ENCODE peak calls at places on chromosomes 3 and 15, in four cellular contexts. One of them, this sample, is unnamed.

GRCh38 chr15:101258238-101259144 is 6.6 kb upstream of the CHSY1 start:
- DNase-seq in brain microvascular endothelial cell: peak
- DNase-seq in astrocyte of the spinal cord: peak
- DNase-seq in Jurkat, Clone E6-1: peak
- DNase-seq in this sample: no peak

GRCh38 chr3:31157893-31158620 is 263.6 kb upstream of the GADL1 start:
- DNase-seq in brain microvascular endothelial cell: no peak
- DNase-seq in astrocyte of the spinal cord: peak
- DNase-seq in Jurkat, Clone E6-1: no peak
- DNase-seq in this sample: no peak

GRCh38 chr3:24829632-24830229 is 335.1 kb upstream of the THRB start:
- DNase-seq in brain microvascular endothelial cell: no peak
- DNase-seq in astrocyte of the spinal cord: peak
- DNase-seq in Jurkat, Clone E6-1: no peak
- DNase-seq in this sample: no peak

GRCh38 chr3:108035751-108036150 is 55.1 kb downstream of the CD47 start:
- DNase-seq in brain microvascular endothelial cell: no peak
- DNase-seq in astrocyte of the spinal cord: no peak
- DNase-seq in Jurkat, Clone E6-1: no peak
- DNase-seq in this sample: no peak

GRCh38 chr3:194556086-194557056 is 69.6 kb upstream of the ATP13A3 start:
- DNase-seq in brain microvascular endothelial cell: no peak
- DNase-seq in astrocyte of the spinal cord: no peak
- DNase-seq in Jurkat, Clone E6-1: no peak
- DNase-seq in this sample: no peak

GRCh38 chr15:79562538-79563298 is 130.6 kb downstream of the MINAR1 start:
- DNase-seq in brain microvascular endothelial cell: no peak
- DNase-seq in astrocyte of the spinal cord: no peak
- DNase-seq in Jurkat, Clone E6-1: no peak
- DNase-seq in this sample: no peak

GRCh38 chr3:26233374-26233773 is 389.2 kb upstream of the LRRC3B start:
- DNase-seq in brain microvascular endothelial cell: no peak
- DNase-seq in astrocyte of the spinal cord: no peak
- DNase-seq in Jurkat, Clone E6-1: no peak
- DNase-seq in this sample: no peak

GRCh38 chr15:35519536-35520149 is 26.3 kb downstream of the DPH6 start:
- DNase-seq in brain microvascular endothelial cell: peak
- DNase-seq in astrocyte of the spinal cord: peak
- DNase-seq in Jurkat, Clone E6-1: peak
- DNase-seq in this sample: no peak

GRCh38 chr3:125990253-125990970 is 21.4 kb downstream of the ROPN1B start:
- DNase-seq in brain microvascular endothelial cell: peak
- DNase-seq in astrocyte of the spinal cord: peak
- DNase-seq in Jurkat, Clone E6-1: peak
- DNase-seq in this sample: no peak

GRCh38 chr3:188198760-188199327 is 44.9 kb downstream of the LPP start:
- DNase-seq in brain microvascular endothelial cell: no peak
- DNase-seq in astrocyte of the spinal cord: no peak
- DNase-seq in Jurkat, Clone E6-1: no peak
- DNase-seq in this sample: no peak

GRCh38 chr3:129526121-129526900 is 2.1 kb upstream of the RHO start:
- DNase-seq in brain microvascular endothelial cell: no peak
- DNase-seq in astrocyte of the spinal cord: peak
- DNase-seq in Jurkat, Clone E6-1: no peak
- DNase-seq in this sample: no peak

GRCh38 chr3:16480861-16481569 is 32.5 kb downstream of the RFTN1 start:
- DNase-seq in brain microvascular endothelial cell: peak
- DNase-seq in astrocyte of the spinal cord: peak
- DNase-seq in Jurkat, Clone E6-1: no peak
- DNase-seq in this sample: no peak

GRCh38 chr3:41629072-41629471 is 332.8 kb downstream of the ULK4 start:
- DNase-seq in brain microvascular endothelial cell: no peak
- DNase-seq in astrocyte of the spinal cord: no peak
- DNase-seq in Jurkat, Clone E6-1: no peak
- DNase-seq in this sample: no peak

GRCh38 chr3:116443096-116443793 is 2.0 kb downstream of the LSAMP start:
- DNase-seq in brain microvascular endothelial cell: no peak
- DNase-seq in astrocyte of the spinal cord: peak
- DNase-seq in Jurkat, Clone E6-1: no peak
- DNase-seq in this sample: no peak

DNA sequence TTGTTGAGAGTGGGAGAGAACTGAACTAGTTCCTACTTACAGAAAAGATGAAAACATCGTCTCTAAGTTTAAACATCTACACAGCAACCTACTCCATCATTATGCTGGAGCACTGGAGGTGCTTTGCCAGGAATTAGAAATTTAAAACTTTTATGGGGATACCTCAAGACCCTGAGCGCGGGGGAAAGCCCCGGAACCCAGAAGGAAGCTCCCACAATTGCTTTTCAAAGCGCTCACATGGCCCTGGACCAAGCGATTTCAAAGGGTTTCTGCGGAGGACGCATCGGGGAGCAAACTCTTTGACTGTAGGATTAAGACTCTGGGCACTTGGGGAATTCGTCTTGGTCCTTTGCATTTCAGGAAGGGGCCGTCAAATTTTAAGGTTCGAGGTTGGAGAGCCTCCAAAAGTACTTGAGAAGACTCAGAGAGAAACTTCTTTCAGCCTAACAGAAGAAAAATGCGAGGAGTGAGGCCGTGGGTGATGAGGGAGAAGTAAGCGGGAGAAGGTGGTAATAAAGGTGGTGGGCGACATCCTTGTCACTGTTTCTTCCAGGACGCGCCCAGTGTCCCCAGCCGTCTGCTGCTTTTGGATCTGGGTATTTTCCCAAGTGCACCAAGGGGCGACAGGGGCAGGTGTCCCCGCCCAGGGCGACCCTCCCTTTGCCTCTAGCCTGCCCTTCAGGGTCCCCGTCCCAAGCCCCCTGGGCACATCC is 591 bp downstream of the PROK2 start:
- DNase-seq in brain microvascular endothelial cell: no peak
- DNase-seq in astrocyte of the spinal cord: no peak
- DNase-seq in Jurkat, Clone E6-1: no peak
- DNase-seq in this sample: no peak
- H3K4me3 ChIP-seq in brain microvascular endothelial cell: no peak
- H3K4me3 ChIP-seq in astrocyte of the spinal cord: no peak
- H3K4me3 ChIP-seq in Jurkat, Clone E6-1: peak
- H3K4me3 ChIP-seq in this sample: no peak

GRCh38 chr3:114411811-114412803 is 118.3 kb downstream of the TIGIT start:
- DNase-seq in brain microvascular endothelial cell: peak
- DNase-seq in astrocyte of the spinal cord: peak
- DNase-seq in Jurkat, Clone E6-1: no peak
- DNase-seq in this sample: no peak
- H3K4me3 ChIP-seq in brain microvascular endothelial cell: no peak
- H3K4me3 ChIP-seq in astrocyte of the spinal cord: no peak
- H3K4me3 ChIP-seq in Jurkat, Clone E6-1: no peak
- H3K4me3 ChIP-seq in this sample: no peak

GRCh38 chr3:69324362-69325025 is 61.4 kb downstream of the FRMD4B start:
- DNase-seq in brain microvascular endothelial cell: no peak
- DNase-seq in astrocyte of the spinal cord: no peak
- DNase-seq in Jurkat, Clone E6-1: peak
- DNase-seq in this sample: no peak

GRCh38 chr3:69328903-69329302 is 57.0 kb downstream of the FRMD4B start:
- DNase-seq in brain microvascular endothelial cell: no peak
- DNase-seq in astrocyte of the spinal cord: no peak
- DNase-seq in Jurkat, Clone E6-1: no peak
- DNase-seq in this sample: no peak

GRCh38 chr3:69328103-69328755 is 57.7 kb downstream of the FRMD4B start:
- DNase-seq in brain microvascular endothelial cell: no peak
- DNase-seq in astrocyte of the spinal cord: no peak
- DNase-seq in Jurkat, Clone E6-1: no peak
- DNase-seq in this sample: no peak

GRCh38 chr3:69325151-69325550 is 60.7 kb downstream of the FRMD4B start:
- DNase-seq in brain microvascular endothelial cell: no peak
- DNase-seq in astrocyte of the spinal cord: no peak
- DNase-seq in Jurkat, Clone E6-1: no peak
- DNase-seq in this sample: no peak

DNA sequence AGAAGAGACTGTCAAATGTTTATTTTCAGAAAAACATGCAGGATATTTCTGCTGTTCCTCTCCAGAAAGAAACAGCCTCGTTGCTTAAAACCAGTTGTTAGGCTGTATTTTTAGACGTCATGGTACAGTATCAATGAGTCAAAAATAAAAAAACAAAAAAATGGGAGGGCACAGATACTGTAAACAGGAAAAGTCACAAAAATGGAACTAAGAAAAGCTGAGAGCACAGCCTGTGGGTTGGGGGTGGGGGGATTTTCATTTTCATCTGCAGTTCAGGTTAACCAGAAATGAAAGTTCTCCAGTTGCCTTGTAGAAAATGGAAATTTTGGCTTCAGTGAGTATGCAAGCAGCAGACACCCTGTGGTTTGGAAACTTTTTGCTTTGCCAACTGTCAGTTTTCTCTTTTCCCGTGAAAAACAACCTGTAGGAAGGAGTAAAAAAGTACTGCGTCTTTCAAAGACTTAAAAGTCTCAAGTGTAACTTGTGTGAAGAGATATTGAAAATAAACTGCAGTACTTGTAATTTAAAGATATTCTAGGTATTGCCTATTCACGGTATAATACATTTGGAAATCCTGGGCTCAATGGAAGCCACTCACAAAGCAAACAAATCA is 59.0 kb downstream of the FRMD4B start:
- DNase-seq in brain microvascular endothelial cell: no peak
- DNase-seq in astrocyte of the spinal cord: no peak
- DNase-seq in Jurkat, Clone E6-1: peak
- DNase-seq in this sample: no peak
- H3K4me3 ChIP-seq in brain microvascular endothelial cell: no peak
- H3K4me3 ChIP-seq in astrocyte of the spinal cord: no peak
- H3K4me3 ChIP-seq in Jurkat, Clone E6-1: peak
- H3K4me3 ChIP-seq in this sample: no peak

DNA sequence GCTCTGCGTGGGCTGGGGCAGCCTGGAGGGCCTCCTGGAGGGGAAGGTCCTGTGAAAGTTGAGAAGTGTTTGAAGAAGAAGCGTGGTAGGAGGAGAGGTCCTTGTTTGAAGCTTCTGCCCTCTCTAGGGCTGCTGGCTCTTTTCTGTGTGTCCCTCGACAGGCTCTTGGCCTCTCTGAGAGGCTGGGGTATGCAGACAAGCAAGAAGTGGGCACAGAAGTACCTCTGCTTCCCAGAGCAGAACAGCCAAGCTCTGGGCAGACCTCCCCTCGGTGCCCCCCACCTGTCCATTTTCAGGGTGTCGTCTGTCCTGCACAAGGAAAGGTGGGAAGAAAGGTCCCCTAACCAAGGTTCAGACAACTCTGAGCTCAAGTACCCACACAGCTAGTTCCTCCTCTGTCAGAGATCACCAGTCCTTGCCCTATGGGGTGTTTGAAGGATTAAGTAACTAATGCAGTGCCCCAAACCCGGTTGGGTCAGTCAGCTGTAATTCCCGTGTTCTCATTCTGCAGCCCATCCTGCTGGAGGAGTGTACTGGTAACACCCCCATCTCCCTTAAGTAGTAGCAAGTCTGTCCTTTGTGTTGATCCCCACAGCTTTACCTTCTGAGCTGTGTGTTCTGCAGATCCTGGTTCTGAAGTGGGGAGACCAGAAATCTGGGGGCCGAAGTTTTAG is 6.3 kb downstream of the CSK start:
- DNase-seq in brain microvascular endothelial cell: no peak
- DNase-seq in astrocyte of the spinal cord: no peak
- DNase-seq in Jurkat, Clone E6-1: no peak
- DNase-seq in this sample: no peak
- H3K4me3 ChIP-seq in brain microvascular endothelial cell: no peak
- H3K4me3 ChIP-seq in astrocyte of the spinal cord: no peak
- H3K4me3 ChIP-seq in Jurkat, Clone E6-1: peak
- H3K4me3 ChIP-seq in this sample: no peak

GRCh38 chr3:93969443-93969842 is 4.3 kb downstream of the PROS1 start:
- DNase-seq in brain microvascular endothelial cell: peak
- DNase-seq in astrocyte of the spinal cord: no peak
- DNase-seq in Jurkat, Clone E6-1: no peak
- DNase-seq in this sample: no peak

GRCh38 chr3:93969997-93970396 is 3.7 kb downstream of the PROS1 start:
- DNase-seq in brain microvascular endothelial cell: no peak
- DNase-seq in astrocyte of the spinal cord: no peak
- DNase-seq in Jurkat, Clone E6-1: no peak
- DNase-seq in this sample: no peak

DNA sequence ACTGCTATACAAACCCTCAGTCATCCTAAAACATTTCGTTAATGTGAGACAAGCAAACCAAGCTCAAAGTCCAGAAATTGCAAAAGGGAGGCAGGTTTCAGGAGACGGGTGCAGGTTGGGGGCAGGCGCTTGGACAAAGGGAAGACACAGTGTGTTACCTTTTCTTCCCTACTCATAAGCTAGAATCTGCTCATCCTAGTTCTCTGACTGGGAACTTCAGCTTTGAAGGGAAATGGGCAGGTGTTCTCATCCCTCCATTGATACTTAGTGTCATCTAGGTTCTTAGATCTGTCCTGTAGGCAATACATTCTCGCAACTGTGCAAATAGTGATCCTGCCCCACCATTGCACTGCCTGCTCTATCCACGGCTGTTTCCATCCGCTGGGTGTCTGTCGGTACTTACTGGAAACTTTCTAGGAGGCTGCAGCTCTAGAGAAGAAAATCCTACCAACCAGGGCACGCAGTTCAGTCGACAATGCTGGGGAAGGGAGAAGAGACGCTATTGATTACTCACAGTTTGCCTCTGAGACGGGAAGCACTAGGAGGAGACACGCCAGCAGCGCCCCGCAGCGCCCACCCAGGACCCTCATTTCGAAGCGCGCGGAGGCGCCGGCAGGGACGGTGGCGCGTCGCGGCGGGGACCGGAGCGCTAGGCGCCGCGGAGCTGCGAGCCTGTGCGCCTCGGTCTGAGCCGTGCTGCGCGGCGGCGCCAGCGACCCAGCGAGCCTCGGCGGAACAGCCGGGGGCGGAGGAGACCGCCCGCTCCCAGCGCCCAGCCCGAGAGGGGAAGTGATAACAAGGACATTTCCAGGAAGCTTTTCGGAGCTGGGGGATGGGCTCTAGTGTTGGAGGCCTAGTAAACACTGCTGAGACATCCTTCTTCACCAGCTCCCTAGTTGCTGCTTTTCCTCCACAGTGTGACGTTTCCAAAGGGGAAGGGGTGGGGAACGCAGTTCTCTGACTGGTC is at the start of gene PROS1:
- DNase-seq in brain microvascular endothelial cell: peak
- DNase-seq in astrocyte of the spinal cord: peak
- DNase-seq in Jurkat, Clone E6-1: peak
- DNase-seq in this sample: peak
- H3K4me3 ChIP-seq in brain microvascular endothelial cell: peak
- H3K4me3 ChIP-seq in astrocyte of the spinal cord: peak
- H3K4me3 ChIP-seq in Jurkat, Clone E6-1: peak
- H3K4me3 ChIP-seq in this sample: peak

DNA sequence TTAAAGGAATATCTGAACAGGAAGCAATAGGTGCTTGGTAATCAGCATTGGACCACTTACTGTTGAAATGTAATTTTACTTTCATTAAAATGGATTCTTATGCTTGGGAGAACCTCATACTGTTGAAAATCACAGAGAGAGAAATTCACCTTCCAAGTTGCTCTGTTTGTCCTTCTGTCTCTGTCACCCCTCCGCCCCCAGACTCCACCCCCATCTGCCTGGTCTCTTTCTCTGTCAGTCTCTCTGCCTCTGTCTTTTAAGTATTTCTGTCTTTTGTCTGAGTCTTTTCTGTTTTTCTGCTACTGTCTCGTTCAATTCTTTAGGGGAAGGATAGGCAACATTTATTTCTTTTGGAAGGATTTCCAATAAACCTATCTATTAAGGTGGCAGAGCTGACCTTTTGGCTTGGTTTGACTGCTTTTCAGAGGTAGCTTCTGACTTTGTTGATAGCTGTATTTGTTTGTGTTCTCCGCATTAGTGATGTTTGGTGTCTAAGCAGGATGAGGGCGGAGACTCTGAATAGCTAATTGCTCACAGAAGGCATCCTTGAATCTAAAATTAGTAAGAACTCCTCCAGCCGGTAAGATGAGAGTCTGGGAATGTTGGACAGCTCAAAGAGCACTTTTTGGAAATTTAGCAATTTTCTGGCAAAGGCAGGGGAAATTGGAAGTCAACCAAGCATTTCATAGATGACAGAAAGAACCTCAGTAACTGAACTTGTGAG is 174.2 kb downstream of the KLHL25 start:
- DNase-seq in brain microvascular endothelial cell: no peak
- DNase-seq in astrocyte of the spinal cord: peak
- DNase-seq in Jurkat, Clone E6-1: no peak
- DNase-seq in this sample: no peak
- H3K4me3 ChIP-seq in brain microvascular endothelial cell: peak
- H3K4me3 ChIP-seq in astrocyte of the spinal cord: peak
- H3K4me3 ChIP-seq in Jurkat, Clone E6-1: no peak
- H3K4me3 ChIP-seq in this sample: peak